ENCODE peak calls at places on chromosomes 12 and 14, in nine cellular contexts. S, C, W, J, N, D, Z, T and F are unnamed samples.
A peak's percentile ranks its signal among the peaks of the same experiment; 100 is the strongest.

GRCh38 chr14:75543258-75543657 is 21.0 kb downstream of the BATF start:
- DNase-seq in S (no peak), C (no peak), W (no peak), J (no peak), N (no peak), D (no peak), Z (no peak), T (no peak), F (no peak)

GRCh38 chr12:25051583-25052190 is 102.8 kb upstream of the BCAT1 start:
- DNase-seq in S (no peak), C (no peak), W (no peak), J (no peak), N (no peak), D (no peak), Z (no peak), T (no peak), F (peak; percentile 80)

GRCh38 chr14:64745511-64746041 is 41.4 kb downstream of the PLEKHG3 start:
- DNase-seq in S (no peak), C (no peak), W (no peak), J (no peak), N (peak; percentile 32), D (peak; percentile 37), Z (no peak), T (peak; percentile 52), F (no peak)

GRCh38 chr14:34322940-34323418 is 139.1 kb downstream of the SPTSSA start:
- DNase-seq in S (no peak), C (no peak), W (peak; percentile 34), J (peak; percentile 35), N (peak; percentile 51), D (peak; percentile 49), Z (peak; percentile 79), T (peak; percentile 73), F (peak; percentile 26)

GRCh38 chr12:38823314-38823713 is 82.1 kb downstream of the CPNE8 start:
- DNase-seq in S (no peak), C (no peak), W (no peak), J (no peak), N (no peak), D (no peak), Z (no peak), T (no peak), F (no peak)

GRCh38 chr14:56905282-56905681 is 95.0 kb upstream of the OTX2 start:
- DNase-seq in S (no peak), C (no peak), W (no peak), J (no peak), N (no peak), D (no peak), Z (no peak), T (peak; percentile 97), F (no peak)

GRCh38 chr14:30798961-30799360 is 75.4 kb upstream of the COCH start:
- DNase-seq in S (no peak), C (no peak), W (no peak), J (no peak), N (no peak), D (no peak), Z (no peak), T (no peak), F (no peak)

GRCh38 chr12:88153959-88154358 is 11.9 kb downstream of the TMTC3 start:
- DNase-seq in S (no peak), C (no peak), W (no peak), J (peak; percentile 35), N (peak; percentile 76), D (peak; percentile 64), Z (peak; percentile 41), T (no peak), F (no peak)

GRCh38 chr12:25053021-25053271 is 104.0 kb upstream of the BCAT1 start:
- DNase-seq in S (no peak), C (no peak), W (no peak), J (no peak), N (no peak), D (no peak), Z (no peak), T (no peak), F (no peak)

GRCh38 chr12:99063182-99063581 is 418.1 kb downstream of the APAF1 start:
- DNase-seq in S (no peak), C (no peak), W (no peak), J (no peak), N (no peak), D (no peak), Z (no peak), T (no peak), F (no peak)

GRCh38 chr14:33210304-33210703 is 271.6 kb downstream of the NPAS3 start:
- DNase-seq in S (no peak), C (no peak), W (no peak), J (peak; percentile 21), N (peak; percentile 46), D (peak; percentile 15), Z (peak; percentile 38), T (peak; percentile 58), F (no peak)

GRCh38 chr14:103111297-103111981 is 11.8 kb upstream of the TNFAIP2 start:
- DNase-seq in S (no peak), C (no peak), W (no peak), J (no peak), N (no peak), D (no peak), Z (no peak), T (no peak), F (no peak)
- H3K4me3 ChIP-seq in S (no peak overlapping the region), C (no peak overlapping the region), W (no peak overlapping the region), J (no peak overlapping the region), N (no peak overlapping the region), D (no peak overlapping the region), Z (no peak overlapping the region), T (no peak overlapping the region), F (peak overlapping the region; percentile 7)

GRCh38 chr12:4307593-4308333 is 13.2 kb upstream of the TIGAR start:
- DNase-seq in S (peak; percentile 72), C (peak; percentile 87), W (peak; percentile 61), J (peak; percentile 94), N (peak; percentile 80), D (peak; percentile 60), Z (peak; percentile 75), T (peak; percentile 95), F (no peak)
- H3K4me3 ChIP-seq in S (peak overlapping the region; percentile 21), C (peak overlapping the region; percentile 24), W (peak overlapping the region; percentile 11), J (no peak overlapping the region), N (no peak overlapping the region), D (no peak overlapping the region), Z (no peak overlapping the region), T (peak overlapping the region; percentile 46), F (no peak overlapping the region)

GRCh38 chr14:103879118-103879569 is 31.8 kb upstream of the PPP1R13B start:
- DNase-seq in S (no peak), C (no peak), W (no peak), J (no peak), N (no peak), D (no peak), Z (no peak), T (no peak), F (no peak)

GRCh38 chr14:103878180-103878579 is 30.8 kb upstream of the PPP1R13B start:
- DNase-seq in S (no peak), C (no peak), W (no peak), J (no peak), N (no peak), D (no peak), Z (no peak), T (no peak), F (no peak)

GRCh38 chr14:103880986-103881926 is 33.9 kb upstream of the PPP1R13B start:
- DNase-seq in S (no peak), C (no peak), W (peak; percentile 60), J (no peak), N (no peak), D (no peak), Z (no peak), T (no peak), F (no peak)

GRCh38 chr14:103880334-103880985 is 33.1 kb upstream of the PPP1R13B start:
- DNase-seq in S (peak; percentile 34), C (no peak), W (peak; percentile 83), J (peak; percentile 26), N (peak; percentile 63), D (peak; percentile 83), Z (peak; percentile 50), T (no peak), F (no peak)

GRCh38 chr14:103879570-103880333 is 32.4 kb upstream of the PPP1R13B start:
- DNase-seq in S (peak; percentile 53), C (no peak), W (peak; percentile 61), J (peak; percentile 26), N (no peak), D (no peak), Z (no peak), T (peak; percentile 65), F (no peak)
- H3K4me3 ChIP-seq in S (peak overlapping the region; percentile 6), C (peak overlapping the region; percentile 7), W (peak overlapping the region; percentile 51), J (peak overlapping the region; percentile 20), N (no peak overlapping the region), D (peak overlapping the region; percentile 28), Z (peak overlapping the region; percentile 22), T (no peak overlapping the region), F (no peak overlapping the region)

DNA sequence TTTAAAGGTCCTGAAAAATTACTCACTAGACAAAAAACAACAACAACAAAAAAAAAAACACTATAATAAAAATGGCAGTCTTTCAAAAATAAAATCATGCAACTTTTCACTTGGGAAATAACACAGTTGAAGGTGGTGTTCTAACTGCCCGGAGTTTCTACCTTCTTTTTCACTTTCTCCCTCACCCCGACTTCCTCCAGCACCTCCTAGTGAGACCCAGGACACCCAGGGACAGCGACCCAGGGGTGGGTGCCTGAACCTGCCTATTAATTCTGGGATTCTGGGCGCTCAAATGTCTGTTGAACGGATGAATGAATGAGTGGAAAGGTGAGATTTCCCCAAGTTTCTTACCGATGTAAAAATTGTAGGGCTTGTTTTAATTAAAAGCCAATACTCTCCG is 2.0 kb upstream of the FZD10 start:
- DNase-seq in S (no peak), C (no peak), W (no peak), J (no peak), N (no peak), D (no peak), Z (no peak), T (no peak), F (no peak)
- H3K4me3 ChIP-seq in S (no peak overlapping the region), C (peak overlapping the region; percentile 43), W (peak overlapping the region; percentile 62), J (no peak overlapping the region), N (no peak overlapping the region), D (no peak overlapping the region), Z (no peak overlapping the region), T (peak overlapping the region; percentile 52), F (no peak overlapping the region)